ENCODE peak calls at places on chromosome 11, in six cellular contexts. F is sigmoid colon; T is cerebellum; D is LHCN-M2; J is mesendoderm; U is stimulated activated CD4-positive, alpha-beta T cell treated with anti-CD3 and anti-CD28 coated beads, Interleukin-1b, Interleukin-23, amount 100 ng/mL, for 24 hours. K is an unnamed sample.

GRCh38 chr11:117096973-117097566 is 1.2 kb downstream of the SIK3 start:
- DNase-seq in F (no peak), T (no peak), D (no peak), J (no peak), U (no peak), K (no peak)

GRCh38 chr11:65047581-65048422 is 6.8 kb downstream of the SAC3D1 start:
- DNase-seq in F (peak), T (no peak), D (no peak), J (no peak), U (no peak), K (no peak)

GRCh38 chr11:115920841-115921480 is 416.7 kb upstream of the CADM1 start:
- DNase-seq in F (no peak), T (no peak), D (no peak), J (no peak), U (no peak), K (no peak)

GRCh38 chr11:34524696-34525095 is 11.1 kb upstream of the ELF5 start:
- DNase-seq in F (no peak), T (no peak), D (no peak), J (no peak), U (no peak), K (no peak)

GRCh38 chr11:103659743-103660142 is 376.7 kb upstream of the DDI1 start:
- DNase-seq in F (no peak), T (no peak), D (no peak), J (no peak), U (no peak), K (no peak)

GRCh38 chr11:87463486-87464102 is 425.9 kb downstream of the TMEM135 start:
- DNase-seq in F (no peak), T (no peak), D (peak), J (peak), U (no peak), K (peak)

GRCh38 chr11:130522284-130522961 is 74.0 kb downstream of the ADAMTS15 start:
- DNase-seq in F (peak), T (no peak), D (peak), J (peak), U (no peak), K (no peak)

GRCh38 chr11:8533332-8533731 is 60.7 kb downstream of the STK33 start:
- DNase-seq in F (no peak), T (no peak), D (no peak), J (peak), U (no peak), K (no peak)

GRCh38 chr11:9982796-9983579 is 311.0 kb downstream of the SBF2 start:
- DNase-seq in F (no peak), T (no peak), D (peak), J (peak), U (no peak), K (no peak)

GRCh38 chr11:65355013-65355775 is 643 bp downstream of the TIGD3 start:
- DNase-seq in F (peak), T (peak), D (no peak), J (peak), U (no peak), K (peak)

GRCh38 chr11:61345170-61345610 is 12.2 kb downstream of the TKFC start:
- DNase-seq in F (no peak), T (no peak), D (no peak), J (peak), U (no peak), K (peak)

K was measured in G401.